ENCODE peak calls at places on chromosome 17, in nine cellular contexts. X is ovary, Z is upper lobe of left lung, F is thoracic aorta, U is BE2C, T is transverse colon, V is tibial artery, S is SK-N-SH, H is MG63. N is an unnamed sample. For H3K36me3, the result is how much of the 10 kb centered on the place peaks cover.

GRCh38 chr17:74454197-74455024 is 12.0 kb upstream of the CD300A start:
- DNase-seq in T (peak), H (peak), F (peak), S (no peak), X (peak), U (peak), Z (peak), V (peak), N (peak)

GRCh38 chr17:69012895-69013805 is 47.6 kb downstream of the ABCA9 start:
- DNase-seq in Z (no peak), F (no peak), X (no peak), V (no peak), H (peak), T (no peak), U (no peak), S (no peak), N (peak)

GRCh38 chr17:62626719-62627218 is 701 bp upstream of the MRC2 start:
- DNase-seq in Z (no peak), U (peak), S (peak), H (peak), T (no peak), V (peak), F (no peak), X (peak), N (peak)

GRCh38 chr17:6670571-6670970 is 19.0 kb downstream of the C17orf100 start:
- DNase-seq in T (no peak), F (no peak), Z (no peak), S (no peak), U (no peak), V (no peak), H (no peak), X (no peak), N (no peak)

GRCh38 chr17:74223901-74224300 is 10.5 kb downstream of the TTYH2 start:
- DNase-seq in T (no peak), Z (no peak), V (no peak), S (no peak), H (no peak), X (no peak), U (no peak), F (no peak), N (no peak)

GRCh38 chr17:80843741-80844156 is 147.9 kb upstream of the CHMP6 start:
- DNase-seq in Z (no peak), H (no peak), V (peak), F (no peak), S (no peak), T (no peak), U (no peak), X (no peak), N (no peak)

GRCh38 chr17:76912585-76912984 is 44.4 kb downstream of the MGAT5B start:
- DNase-seq in U (no peak), T (no peak), Z (peak), H (no peak), V (no peak), S (no peak), X (no peak), F (no peak), N (no peak)

GRCh38 chr17:33038740-33039139 is 47.1 kb downstream of the SPACA3 start:
- DNase-seq in T (peak), X (no peak), V (no peak), H (peak), S (peak), F (no peak), Z (no peak), U (peak), N (peak)

GRCh38 chr17:45428050-45428953 is 4.4 kb downstream of the ARHGAP27 start:
- DNase-seq in Z (peak), X (peak), S (peak), U (peak), T (peak), F (no peak), H (peak), V (peak), N (peak)

GRCh38 chr17:73031472-73031871 is 61.0 kb downstream of the SLC39A11 start:
- DNase-seq in T (no peak), S (no peak), F (no peak), H (no peak), X (no peak), U (no peak), Z (no peak), V (no peak), N (no peak)

GRCh38 chr17:1568950-1569810 is 6.6 kb upstream of the PITPNA start:
- DNase-seq in X (no peak), H (no peak), S (no peak), T (no peak), F (no peak), V (no peak), Z (no peak), U (no peak), N (no peak)

GRCh38 chr17:79699386-79700036 is 31.2 kb upstream of the ENPP7 start:
- DNase-seq in F (no peak), X (no peak), H (no peak), S (no peak), Z (no peak), U (no peak), V (no peak), T (no peak), N (no peak)

GRCh38 chr17:29018788-29019474 is 13.1 kb upstream of the SEZ6 start:
- DNase-seq in V (no peak), Z (no peak), T (no peak), U (no peak), S (no peak), F (no peak), H (no peak), X (no peak), N (no peak)

GRCh38 chr17:79798296-79799173 is 1.7 kb upstream of the CBX8 start:
- DNase-seq in H (no peak), T (no peak), X (no peak), S (peak), U (no peak), Z (peak), V (no peak), F (no peak), N (no peak)

GRCh38 chr17:2701996-2702741 is 9.4 kb downstream of the CLUH start:
- DNase-seq in V (no peak), F (no peak), Z (no peak), S (no peak), T (no peak), X (no peak), H (no peak), U (no peak), N (no peak)

GRCh38 chr17:17056167-17056562 is 13.9 kb downstream of the MPRIP start:
- DNase-seq in U (no peak), F (no peak), V (peak), X (peak), Z (no peak), H (peak), S (no peak), T (no peak), N (peak)

GRCh38 chr17:56499799-56500388 is 93.6 kb upstream of the NOG start:
- DNase-seq in S (no peak), X (no peak), U (peak), Z (no peak), H (no peak), T (no peak), F (no peak), V (no peak), N (peak)

GRCh38 chr17:78219396-78220150 is 5.5 kb downstream of the BIRC5 start:
- DNase-seq in X (no peak), S (no peak), T (no peak), V (no peak), U (no peak), H (no peak), Z (no peak), F (no peak), N (no peak)

GRCh38 chr17:1793447-1793806 is 31.6 kb downstream of the SERPINF1 start:
- DNase-seq in Z (no peak), S (no peak), H (no peak), V (no peak), F (no peak), U (peak), T (no peak), X (no peak), N (peak)

GRCh38 chr17:67689534-67690177 is 28.1 kb upstream of the NOL11 start:
- DNase-seq in X (peak), H (no peak), V (peak), Z (no peak), F (peak), U (peak), S (peak), T (peak), N (peak)

GRCh38 chr17:80296221-80296620 is 35.6 kb downstream of the RNF213 start:
- DNase-seq in Z (no peak), U (no peak), V (no peak), F (no peak), H (no peak), T (no peak), X (peak), S (no peak), N (no peak)

GRCh38 chr17:81557276-81558114 is 5.3 kb upstream of the FAAP100 start:
- DNase-seq in H (no peak), F (no peak), X (no peak), T (no peak), Z (peak), U (no peak), S (no peak), V (no peak), N (no peak)

GRCh38 chr17:41627316-41628072 is 3.1 kb upstream of the KRT17 start:
- DNase-seq in V (no peak), F (no peak), X (no peak), U (no peak), Z (no peak), S (no peak), H (no peak), T (no peak), N (no peak)

DNA sequence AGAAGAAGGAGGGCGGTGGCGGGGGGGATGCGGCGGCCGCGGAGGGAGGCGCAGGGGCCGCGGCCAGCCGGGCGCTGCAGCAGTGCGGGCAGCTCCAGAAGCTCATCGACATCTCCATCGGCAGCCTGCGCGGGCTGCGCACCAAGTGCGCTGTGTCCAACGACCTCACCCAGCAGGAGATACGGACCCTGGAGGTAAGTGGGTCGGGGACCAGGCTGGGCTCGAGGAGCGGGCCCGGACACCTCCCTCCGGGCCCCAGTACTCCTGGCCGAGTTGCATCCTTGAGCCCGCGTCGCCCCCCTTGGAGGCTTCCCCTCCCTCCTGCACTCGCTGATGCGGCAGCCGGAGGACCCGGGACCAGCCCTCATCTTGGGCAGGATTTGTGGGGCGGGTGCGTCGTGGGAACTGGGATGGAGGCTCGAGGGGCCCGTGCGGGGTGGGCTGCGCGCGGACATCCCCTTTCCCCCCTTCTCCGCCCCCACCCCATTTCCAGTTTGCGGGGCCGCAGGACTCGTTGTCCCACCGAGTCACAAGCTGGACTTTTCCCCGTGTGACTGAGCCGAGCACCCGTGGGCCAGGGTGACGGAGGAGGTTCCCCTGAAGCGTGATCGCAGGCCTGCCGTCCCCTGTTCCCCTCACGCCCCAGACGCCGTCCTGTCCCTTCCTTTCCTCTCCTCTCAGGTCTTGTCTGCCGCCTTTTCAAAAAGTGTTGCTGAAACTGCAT is 595 bp downstream of the KSR1 start:
- DNase-seq in S (peak), T (peak), F (no peak), U (peak), Z (no peak), V (no peak), H (peak), X (peak), N (no peak)
- H3K36me3 ChIP-seq in S (under half), T (under half), F (under half), U (under half), Z (under half), V (under half), H (under half), X (under half), N (under half)

GRCh38 chr17:63695889-63696288 is 4.0 kb downstream of the LIMD2 start:
- DNase-seq in Z (no peak), F (no peak), S (no peak), T (no peak), H (no peak), X (no peak), V (no peak), U (no peak), N (no peak)

GRCh38 chr17:63693411-63694113 is 6.4 kb downstream of the LIMD2 start:
- DNase-seq in V (no peak), T (no peak), F (no peak), S (no peak), H (no peak), Z (peak), U (no peak), X (no peak), N (no peak)

GRCh38 chr17:63696381-63696961 is 3.5 kb downstream of the LIMD2 start:
- DNase-seq in T (peak), H (peak), S (peak), F (no peak), V (no peak), U (peak), X (no peak), Z (no peak), N (no peak)

GRCh38 chr17:63694974-63695773 is 4.8 kb downstream of the LIMD2 start:
- DNase-seq in F (no peak), X (no peak), V (no peak), Z (no peak), H (no peak), S (no peak), T (no peak), U (no peak), N (no peak)

GRCh38 chr17:63694229-63694973 is 5.5 kb downstream of the LIMD2 start:
- DNase-seq in S (peak), H (no peak), T (no peak), V (no peak), F (no peak), X (no peak), Z (no peak), U (peak), N (no peak)
- H3K36me3 ChIP-seq in S (under half), H (under half), T (under half), V (half or more), F (under half), X (under half), Z (half or more), U (half or more), N (under half)

DNA sequence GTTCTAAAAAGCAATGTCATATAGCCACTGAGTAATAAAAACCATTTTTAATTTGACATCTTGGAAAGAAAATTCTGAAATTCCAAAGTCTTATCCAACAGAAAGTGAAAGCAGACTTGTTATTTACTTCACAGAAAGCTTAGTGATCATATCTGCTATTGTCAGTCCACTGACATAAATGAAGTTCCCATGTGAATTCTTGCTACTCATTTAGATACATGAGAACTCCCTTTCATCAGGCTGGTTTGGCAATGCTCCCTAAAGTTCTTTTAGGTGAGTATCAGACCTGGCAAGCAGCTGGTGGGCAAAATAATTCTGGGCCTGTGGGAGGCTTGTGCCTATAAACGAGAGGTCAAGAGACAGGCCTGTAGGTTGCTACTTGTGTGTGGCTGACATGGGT is 23.4 kb downstream of the NME2 start:
- DNase-seq in S (no peak), X (no peak), Z (no peak), V (no peak), T (no peak), U (no peak), H (no peak), F (no peak), N (no peak)
- H3K36me3 ChIP-seq in S (half or more), X (under half), Z (under half), V (half or more), T (under half), U (under half), H (under half), F (under half), N (under half)

DNA sequence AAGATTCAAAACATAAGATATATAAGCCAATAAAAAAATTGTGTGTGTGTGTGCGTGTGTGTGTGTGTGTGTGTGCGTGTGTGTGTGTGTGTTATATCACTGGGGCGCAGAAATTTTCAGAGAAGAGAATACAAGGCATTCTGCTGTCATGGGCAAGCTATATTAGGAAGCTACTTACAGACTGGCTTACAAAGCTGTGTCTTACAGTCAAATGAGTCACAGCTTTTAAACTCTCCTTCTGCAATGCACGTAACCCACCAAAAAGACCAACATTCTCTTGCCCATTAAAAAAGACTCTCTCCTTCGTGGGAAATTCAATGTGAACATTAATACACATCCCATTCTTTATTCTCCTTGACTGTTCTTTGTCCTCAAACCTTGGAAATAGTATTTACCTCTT is 860.5 kb upstream of the SOX9 start:
- DNase-seq in U (no peak), V (no peak), T (no peak), F (no peak), Z (no peak), S (no peak), X (no peak), H (no peak), N (peak)
- H3K36me3 ChIP-seq in U (under half), V (under half), T (under half), F (under half), Z (under half), S (under half), X (under half), H (under half), N (under half)

GRCh38 chr17:64531955-64532371 is 25.2 kb downstream of the CEP95 start:
- DNase-seq in X (no peak), V (no peak), S (no peak), F (no peak), H (no peak), T (no peak), Z (no peak), U (no peak), N (peak)
- H3K36me3 ChIP-seq in X (under half), V (half or more), S (half or more), F (half or more), H (half or more), T (under half), Z (half or more), U (half or more), N (under half)

GRCh38 chr17:5365831-5366230 is 53.6 kb downstream of the NUP88 start:
- DNase-seq in H (no peak), X (no peak), S (no peak), Z (no peak), V (no peak), U (no peak), F (no peak), T (no peak), N (no peak)
- H3K36me3 ChIP-seq in H (under half), X (under half), S (under half), Z (half or more), V (half or more), U (under half), F (under half), T (under half), N (under half)

GRCh38 chr17:60258313-60258712 is 108.5 kb downstream of the CA4 start:
- DNase-seq in T (no peak), S (no peak), X (no peak), V (no peak), H (no peak), F (no peak), Z (no peak), U (no peak), N (no peak)
- H3K36me3 ChIP-seq in T (under half), S (under half), X (under half), V (under half), H (under half), F (under half), Z (under half), U (under half), N (under half)

DNA sequence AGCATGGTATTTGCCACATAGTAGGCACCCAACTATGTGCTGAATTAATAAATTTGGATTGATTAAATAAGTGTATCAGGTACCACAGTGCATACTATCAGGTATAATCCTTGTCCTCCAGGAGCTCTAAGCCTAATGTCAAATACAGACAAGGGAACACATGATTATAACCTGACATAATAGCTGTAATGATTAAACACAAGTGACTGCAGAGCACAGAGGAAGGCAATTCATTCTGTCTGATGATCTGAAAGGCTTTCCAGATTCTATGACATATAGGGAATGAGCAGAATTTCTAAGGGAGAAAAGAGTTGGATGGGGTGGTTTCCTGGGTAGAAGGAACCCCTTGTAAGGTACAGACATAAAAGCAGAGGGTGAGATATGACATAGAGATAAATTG is 273.5 kb downstream of the KIF2B start:
- DNase-seq in X (no peak), S (no peak), U (no peak), V (no peak), Z (no peak), T (no peak), H (no peak), F (no peak), N (no peak)
- H3K36me3 ChIP-seq in X (under half), S (under half), U (under half), V (under half), Z (under half), T (under half), H (under half), F (under half), N (under half)

N was measured in fibroblast of lung.